ENCODE peak calls at places on chromosomes 16 and 17, in seven cellular contexts. F is activated CD8-positive, alpha-beta T cell treated with anti-CD3 and anti-CD28 coated beads, Interleukin-2, amount 10 ng/mL, durations not matched to agents 7 days and 5 days; H is SW480; R is activated naive CD4-positive, alpha-beta T cell; G is PC-3; L is Kasumi-1; A is stimulated activated CD4-positive, alpha-beta T cell treated with anti-CD3 and anti-CD28 coated beads, Interleukin-4, amount 100 ng/mL, for 48 hours. D is an unnamed sample.

GRCh38 chr16:3444032-3444388 is 530 bp downstream of the NAA60 start:
- DNase-seq in F (peak), A (no peak), L (no peak), R (peak), H (no peak), G (no peak), D (peak)

GRCh38 chr17:45787044-45787443 is 2.9 kb downstream of the CRHR1 start:
- DNase-seq in R (no peak), G (no peak), H (no peak), F (no peak), A (no peak), L (no peak), D (no peak)

GRCh38 chr16:72819345-72819744 is 228.6 kb downstream of the ZFHX3 start:
- DNase-seq in L (no peak), G (peak), A (no peak), F (no peak), H (no peak), R (no peak), D (peak)

GRCh38 chr16:79328327-79329162 is 272.0 kb downstream of the MAF start:
- DNase-seq in G (no peak), F (no peak), L (no peak), R (no peak), A (no peak), H (no peak), D (no peak)

GRCh38 chr16:85349413-85350145 is 237.3 kb upstream of the CIBAR2 start:
- DNase-seq in G (no peak), F (no peak), H (no peak), R (no peak), L (no peak), A (no peak), D (no peak)

GRCh38 chr16:89343501-89344291 is 126.2 kb downstream of the ZNF778 start:
- DNase-seq in H (peak), R (no peak), G (peak), F (no peak), A (no peak), L (no peak), D (no peak)

GRCh38 chr17:17713839-17714238 is 32.6 kb downstream of the RAI1 start:
- DNase-seq in L (no peak), H (no peak), R (no peak), A (no peak), G (no peak), F (no peak), D (no peak)

GRCh38 chr17:21817791-21818364 is 125.6 kb downstream of the KCNJ18 start:
- DNase-seq in L (no peak), H (no peak), G (no peak), F (no peak), A (no peak), R (no peak), D (no peak)

GRCh38 chr17:82076785-82077591 is 11.4 kb upstream of the DUS1L start:
- DNase-seq in F (no peak), A (no peak), L (no peak), G (no peak), R (no peak), H (no peak), D (no peak)

GRCh38 chr16:370980-371728 is 816 bp upstream of the MRPL28 start:
- DNase-seq in F (peak), A (no peak), H (no peak), L (no peak), G (no peak), R (no peak), D (no peak)

GRCh38 chr17:40596261-40596919 is 31.1 kb upstream of the CCR7 start:
- DNase-seq in A (no peak), R (no peak), F (peak), G (no peak), L (peak), H (peak), D (no peak)

GRCh38 chr17:3935140-3935542 is 18.9 kb upstream of the P2RX1 start:
- DNase-seq in F (peak), H (peak), A (no peak), R (peak), G (peak), L (no peak), D (peak)

GRCh38 chr16:88476203-88476602 is 23.1 kb downstream of the ZFPM1 start:
- DNase-seq in L (no peak), G (no peak), H (no peak), A (no peak), F (no peak), R (no peak), D (no peak)

GRCh38 chr17:52790359-52790955 is 631.9 kb upstream of the CA10 start:
- DNase-seq in H (no peak), R (no peak), A (no peak), F (no peak), G (no peak), L (no peak), D (no peak)

GRCh38 chr17:40303009-40303657 is 5.8 kb upstream of the RARA start:
- DNase-seq in L (peak), H (peak), G (peak), F (peak), A (no peak), R (no peak), D (peak)

GRCh38 chr17:62824290-62825135 is 16.4 kb upstream of the MARCHF10 start:
- DNase-seq in F (no peak), A (no peak), G (peak), R (no peak), H (peak), L (no peak), D (peak)

GRCh38 chr16:12087901-12088364 is 111.4 kb downstream of the SNX29 start:
- DNase-seq in R (no peak), L (no peak), A (no peak), H (peak), F (no peak), G (no peak), D (no peak)

GRCh38 chr16:50603206-50604064 is 55.2 kb downstream of the NKD1 start:
- DNase-seq in A (no peak), H (peak), F (no peak), R (no peak), G (no peak), L (peak), D (no peak)

GRCh38 chr16:85157813-85158701 is 45.8 kb upstream of the CIBAR2 start:
- DNase-seq in R (peak), H (no peak), A (no peak), G (no peak), L (no peak), F (peak), D (no peak)

GRCh38 chr16:21650517-21650916 is 1.9 kb downstream of the IGSF6 start:
- DNase-seq in F (no peak), A (no peak), H (no peak), R (no peak), G (no peak), L (peak), D (no peak)

GRCh38 chr17:51428668-51429486 is 168.5 kb downstream of the UTP18 start:
- DNase-seq in F (no peak), G (no peak), H (no peak), L (no peak), R (no peak), A (no peak), D (no peak)

GRCh38 chr17:32496348-32497078 is 9.7 kb downstream of the CDK5R1 start:
- DNase-seq in H (no peak), A (no peak), G (peak), R (no peak), L (no peak), F (no peak), D (peak)

GRCh38 chr17:73972056-73972455 is 231.4 kb upstream of the RPL38 start:
- DNase-seq in R (no peak), L (no peak), H (no peak), G (no peak), A (no peak), F (no peak), D (no peak)